ENCODE peak calls at places on chromosome 6, in ten cellular contexts. One of them, this sample, is unnamed.

GRCh38 chr6:124683507-124683906 is 278.7 kb upstream of the RNF217 start:
- ATAC-seq in heart left ventricle: no peak
- ATAC-seq in heart right ventricle: no peak
- ATAC-seq in mucosa of descending colon: no peak
- ATAC-seq in Panc1: no peak
- ATAC-seq in psoas muscle: no peak
- ATAC-seq in K562: peak
- ATAC-seq in HCT116: peak
- ATAC-seq in PC-3: no peak
- ATAC-seq in activated B cell treated with CpG ODN at 0.5 μM for 24 hours: no peak
- ATAC-seq in this sample: no peak

GRCh38 chr6:91106083-91106482 is 519.2 kb upstream of the MAP3K7 start:
- ATAC-seq in heart left ventricle: no peak
- ATAC-seq in heart right ventricle: no peak
- ATAC-seq in mucosa of descending colon: no peak
- ATAC-seq in Panc1: no peak
- ATAC-seq in psoas muscle: no peak
- ATAC-seq in K562: no peak
- ATAC-seq in HCT116: no peak
- ATAC-seq in PC-3: no peak
- ATAC-seq in activated B cell treated with CpG ODN at 0.5 μM for 24 hours: no peak
- ATAC-seq in this sample: no peak

GRCh38 chr6:94323853-94324252 is 904.5 kb upstream of the EPHA7 start:
- ATAC-seq in heart left ventricle: no peak
- ATAC-seq in heart right ventricle: no peak
- ATAC-seq in mucosa of descending colon: peak
- ATAC-seq in Panc1: no peak
- ATAC-seq in psoas muscle: no peak
- ATAC-seq in K562: no peak
- ATAC-seq in HCT116: no peak
- ATAC-seq in PC-3: peak
- ATAC-seq in activated B cell treated with CpG ODN at 0.5 μM for 24 hours: no peak
- ATAC-seq in this sample: no peak

GRCh38 chr6:21341910-21342309 is 251.6 kb upstream of the SOX4 start:
- ATAC-seq in heart left ventricle: no peak
- ATAC-seq in heart right ventricle: no peak
- ATAC-seq in mucosa of descending colon: no peak
- ATAC-seq in Panc1: no peak
- ATAC-seq in psoas muscle: no peak
- ATAC-seq in K562: no peak
- ATAC-seq in HCT116: no peak
- ATAC-seq in PC-3: no peak
- ATAC-seq in activated B cell treated with CpG ODN at 0.5 μM for 24 hours: no peak
- ATAC-seq in this sample: no peak

GRCh38 chr6:26056583-26057350 is 30.5 kb upstream of the HFE start:
- ATAC-seq in heart left ventricle: peak
- ATAC-seq in heart right ventricle: no peak
- ATAC-seq in mucosa of descending colon: no peak
- ATAC-seq in Panc1: peak
- ATAC-seq in psoas muscle: peak
- ATAC-seq in K562: peak
- ATAC-seq in HCT116: no peak
- ATAC-seq in PC-3: peak
- ATAC-seq in activated B cell treated with CpG ODN at 0.5 μM for 24 hours: no peak
- ATAC-seq in this sample: peak

GRCh38 chr6:3031857-3032256 is 32.2 kb downstream of the NQO2 start:
- ATAC-seq in heart left ventricle: no peak
- ATAC-seq in heart right ventricle: no peak
- ATAC-seq in mucosa of descending colon: peak
- ATAC-seq in Panc1: peak
- ATAC-seq in psoas muscle: no peak
- ATAC-seq in K562: peak
- ATAC-seq in HCT116: peak
- ATAC-seq in PC-3: no peak
- ATAC-seq in activated B cell treated with CpG ODN at 0.5 μM for 24 hours: peak
- ATAC-seq in this sample: no peak

GRCh38 chr6:40688214-40688761 is 101.1 kb upstream of the LRFN2 start:
- ATAC-seq in heart left ventricle: peak
- ATAC-seq in heart right ventricle: peak
- ATAC-seq in mucosa of descending colon: no peak
- ATAC-seq in Panc1: no peak
- ATAC-seq in psoas muscle: no peak
- ATAC-seq in K562: no peak
- ATAC-seq in HCT116: no peak
- ATAC-seq in PC-3: no peak
- ATAC-seq in activated B cell treated with CpG ODN at 0.5 μM for 24 hours: no peak
- ATAC-seq in this sample: no peak

GRCh38 chr6:31822038-31822821 is 5.3 kb upstream of the HSPA1B start:
- ATAC-seq in heart left ventricle: peak
- ATAC-seq in heart right ventricle: peak
- ATAC-seq in mucosa of descending colon: peak
- ATAC-seq in Panc1: peak
- ATAC-seq in psoas muscle: peak
- ATAC-seq in K562: peak
- ATAC-seq in HCT116: peak
- ATAC-seq in PC-3: peak
- ATAC-seq in activated B cell treated with CpG ODN at 0.5 μM for 24 hours: peak
- ATAC-seq in this sample: peak

GRCh38 chr6:63573140-63573898 is 1.0 kb downstream of the LOC128125822 start:
- ATAC-seq in heart left ventricle: peak
- ATAC-seq in heart right ventricle: peak
- ATAC-seq in mucosa of descending colon: peak
- ATAC-seq in Panc1: peak
- ATAC-seq in psoas muscle: peak
- ATAC-seq in K562: peak
- ATAC-seq in HCT116: peak
- ATAC-seq in PC-3: peak
- ATAC-seq in activated B cell treated with CpG ODN at 0.5 μM for 24 hours: peak
- ATAC-seq in this sample: peak
- TF ChIP-seq CTCF in heart left ventricle: no peak
- TF ChIP-seq CTCF in heart right ventricle: no peak
- TF ChIP-seq CTCF in mucosa of descending colon: no peak
- TF ChIP-seq CTCF in Panc1: no peak
- TF ChIP-seq CTCF in psoas muscle: no peak
- TF ChIP-seq CTCF in K562: no peak
- TF ChIP-seq CTCF in HCT116: no peak
- TF ChIP-seq CTCF in PC-3: no peak
- TF ChIP-seq CTCF in activated B cell treated with CpG ODN at 0.5 μM for 24 hours: no peak
- TF ChIP-seq CTCF in this sample: peak

GRCh38 chr6:166471797-166472260 is 89.1 kb upstream of the MPC1 start:
- ATAC-seq in heart left ventricle: no peak
- ATAC-seq in heart right ventricle: no peak
- ATAC-seq in mucosa of descending colon: no peak
- ATAC-seq in Panc1: no peak
- ATAC-seq in psoas muscle: no peak
- ATAC-seq in K562: no peak
- ATAC-seq in HCT116: no peak
- ATAC-seq in PC-3: no peak
- ATAC-seq in activated B cell treated with CpG ODN at 0.5 μM for 24 hours: no peak
- ATAC-seq in this sample: no peak

GRCh38 chr6:166467436-166468000 is 84.8 kb upstream of the MPC1 start:
- ATAC-seq in heart left ventricle: no peak
- ATAC-seq in heart right ventricle: no peak
- ATAC-seq in mucosa of descending colon: no peak
- ATAC-seq in Panc1: no peak
- ATAC-seq in psoas muscle: no peak
- ATAC-seq in K562: no peak
- ATAC-seq in HCT116: no peak
- ATAC-seq in PC-3: no peak
- ATAC-seq in activated B cell treated with CpG ODN at 0.5 μM for 24 hours: no peak
- ATAC-seq in this sample: no peak

GRCh38 chr6:166470863-166471410 is 88.2 kb upstream of the MPC1 start:
- ATAC-seq in heart left ventricle: no peak
- ATAC-seq in heart right ventricle: no peak
- ATAC-seq in mucosa of descending colon: no peak
- ATAC-seq in Panc1: no peak
- ATAC-seq in psoas muscle: no peak
- ATAC-seq in K562: no peak
- ATAC-seq in HCT116: no peak
- ATAC-seq in PC-3: no peak
- ATAC-seq in activated B cell treated with CpG ODN at 0.5 μM for 24 hours: no peak
- ATAC-seq in this sample: no peak

GRCh38 chr6:166469426-166469961 is 86.8 kb upstream of the MPC1 start:
- ATAC-seq in heart left ventricle: no peak
- ATAC-seq in heart right ventricle: no peak
- ATAC-seq in mucosa of descending colon: no peak
- ATAC-seq in Panc1: no peak
- ATAC-seq in psoas muscle: no peak
- ATAC-seq in K562: no peak
- ATAC-seq in HCT116: no peak
- ATAC-seq in PC-3: no peak
- ATAC-seq in activated B cell treated with CpG ODN at 0.5 μM for 24 hours: no peak
- ATAC-seq in this sample: no peak

DNA sequence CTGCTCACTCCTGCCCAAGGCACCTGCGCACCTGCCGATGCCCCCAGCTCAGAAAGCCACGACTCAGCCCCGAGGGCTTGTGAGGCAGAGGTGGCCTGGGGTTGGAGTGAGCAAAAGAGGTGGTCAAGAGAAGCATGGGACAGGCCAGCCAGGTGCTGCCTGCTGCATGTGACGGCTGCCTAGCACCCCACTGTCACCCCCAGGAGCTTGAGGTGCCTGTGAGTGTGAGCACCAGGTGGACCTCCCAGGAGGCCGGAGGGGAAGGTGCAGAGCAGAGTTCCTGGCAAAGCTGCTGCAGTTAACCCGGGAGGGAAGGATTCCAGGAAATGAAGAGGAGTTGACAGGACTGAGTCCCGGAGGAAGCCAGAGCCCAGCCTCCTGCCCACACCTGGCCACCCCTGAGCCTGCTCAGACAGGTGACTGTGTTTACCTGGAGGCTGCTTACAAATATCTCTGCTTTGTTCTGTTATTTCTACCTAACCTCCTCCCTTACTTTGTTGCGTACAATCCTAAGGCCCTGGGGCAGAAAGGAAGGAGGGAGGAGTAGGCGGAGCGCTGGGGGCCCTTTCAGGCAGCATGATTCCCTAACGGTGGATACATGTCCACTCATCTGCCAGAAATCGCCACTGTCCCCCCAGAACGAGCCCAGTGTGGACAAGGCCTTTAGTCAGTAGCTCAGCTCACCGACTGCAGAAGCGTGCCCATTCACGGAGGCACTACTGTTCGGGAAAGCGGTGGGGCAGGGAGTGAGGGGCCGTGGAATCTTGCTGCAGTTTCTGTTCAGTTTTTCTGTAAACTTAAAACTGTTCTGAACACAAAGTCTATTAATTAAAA is 87.5 kb upstream of the MPC1 start:
- ATAC-seq in heart left ventricle: no peak
- ATAC-seq in heart right ventricle: no peak
- ATAC-seq in mucosa of descending colon: no peak
- ATAC-seq in Panc1: no peak
- ATAC-seq in psoas muscle: no peak
- ATAC-seq in K562: no peak
- ATAC-seq in HCT116: no peak
- ATAC-seq in PC-3: no peak
- ATAC-seq in activated B cell treated with CpG ODN at 0.5 μM for 24 hours: no peak
- ATAC-seq in this sample: no peak
- TF ChIP-seq CTCF in heart left ventricle: no peak
- TF ChIP-seq CTCF in heart right ventricle: no peak
- TF ChIP-seq CTCF in mucosa of descending colon: no peak
- TF ChIP-seq CTCF in Panc1: no peak
- TF ChIP-seq CTCF in psoas muscle: no peak
- TF ChIP-seq CTCF in K562: no peak
- TF ChIP-seq CTCF in HCT116: no peak
- TF ChIP-seq CTCF in PC-3: no peak
- TF ChIP-seq CTCF in activated B cell treated with CpG ODN at 0.5 μM for 24 hours: no peak
- TF ChIP-seq CTCF in this sample: no peak

DNA sequence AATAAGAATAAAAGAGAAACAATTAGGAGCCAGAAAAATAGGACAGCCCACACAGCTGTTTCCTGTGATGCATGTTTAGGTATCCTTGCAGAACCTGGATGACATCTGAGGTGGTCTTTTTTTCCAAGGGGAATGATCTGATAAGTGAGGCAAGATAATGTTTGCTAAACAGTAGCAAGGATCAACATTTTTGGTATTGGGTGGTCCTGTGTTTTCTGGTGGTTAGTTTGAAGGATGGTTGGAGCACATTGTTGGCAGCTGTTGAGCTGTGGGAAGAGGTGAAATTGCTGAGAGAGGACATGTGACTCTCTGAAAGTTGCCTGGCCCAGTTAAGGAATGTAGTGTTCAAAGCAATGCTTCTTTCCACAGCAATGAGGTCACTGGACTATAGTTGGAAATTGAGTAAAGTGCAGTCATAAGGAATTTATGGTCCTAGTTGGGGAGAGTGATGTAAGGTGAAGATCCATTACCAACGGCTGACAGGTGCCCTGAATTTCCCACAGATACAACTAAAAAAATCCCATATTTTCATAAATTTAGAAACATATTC is 270.2 kb upstream of the IMPG1 start:
- ATAC-seq in heart left ventricle: peak
- ATAC-seq in heart right ventricle: no peak
- ATAC-seq in mucosa of descending colon: no peak
- ATAC-seq in Panc1: no peak
- ATAC-seq in psoas muscle: peak
- ATAC-seq in K562: no peak
- ATAC-seq in HCT116: no peak
- ATAC-seq in PC-3: no peak
- ATAC-seq in activated B cell treated with CpG ODN at 0.5 μM for 24 hours: no peak
- ATAC-seq in this sample: no peak
- TF ChIP-seq CTCF in heart left ventricle: no peak
- TF ChIP-seq CTCF in heart right ventricle: no peak
- TF ChIP-seq CTCF in mucosa of descending colon: no peak
- TF ChIP-seq CTCF in Panc1: no peak
- TF ChIP-seq CTCF in psoas muscle: no peak
- TF ChIP-seq CTCF in K562: no peak
- TF ChIP-seq CTCF in HCT116: no peak
- TF ChIP-seq CTCF in PC-3: no peak
- TF ChIP-seq CTCF in activated B cell treated with CpG ODN at 0.5 μM for 24 hours: no peak
- TF ChIP-seq CTCF in this sample: no peak

DNA sequence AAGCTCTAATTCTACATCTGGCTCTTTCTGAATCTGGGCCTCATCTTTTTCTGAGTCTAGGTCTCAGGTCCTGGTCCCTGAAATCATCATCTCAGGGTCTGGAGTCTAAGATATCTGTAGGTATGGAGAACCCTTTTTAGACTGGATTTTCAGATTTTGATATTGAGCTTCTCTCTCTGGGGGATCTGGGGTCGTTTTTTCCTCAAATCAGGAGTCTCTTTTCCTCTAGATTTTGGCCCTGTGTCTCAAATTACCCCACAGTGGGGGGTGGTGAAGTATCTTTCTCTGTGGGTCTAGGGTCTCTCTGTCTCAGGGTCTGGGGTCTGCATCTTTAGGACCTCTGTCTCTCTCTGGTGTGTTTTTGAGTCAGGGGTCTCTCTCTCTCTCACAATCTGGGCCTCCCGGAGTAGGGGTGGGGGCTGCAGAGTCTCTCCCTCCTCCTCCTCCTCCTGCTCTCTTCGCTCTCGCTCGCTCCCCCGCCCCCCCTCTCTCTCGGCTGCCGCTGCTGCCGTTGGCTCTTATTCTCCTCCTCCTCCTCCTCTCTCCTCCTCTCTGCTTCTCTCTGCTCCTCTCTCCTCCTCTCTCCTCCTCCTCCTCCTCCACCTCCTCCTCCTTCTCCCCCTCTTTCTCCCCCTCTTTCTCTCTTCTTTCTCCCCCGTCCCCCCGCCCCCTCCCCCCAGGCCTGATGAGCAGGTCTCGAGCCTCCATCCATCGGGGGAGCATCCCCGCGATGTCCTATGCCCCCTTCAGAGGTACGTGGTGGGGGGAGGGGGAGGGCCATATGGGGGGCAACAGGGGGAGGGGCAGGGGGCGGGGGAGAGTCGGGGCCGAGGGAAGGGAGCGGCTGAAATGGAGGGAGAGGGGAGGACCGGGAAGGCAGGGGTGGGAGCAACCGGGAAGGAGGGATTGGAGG is at the start of gene SYNGAP1:
- ATAC-seq in heart left ventricle: no peak
- ATAC-seq in heart right ventricle: no peak
- ATAC-seq in mucosa of descending colon: no peak
- ATAC-seq in Panc1: no peak
- ATAC-seq in psoas muscle: no peak
- ATAC-seq in K562: no peak
- ATAC-seq in HCT116: no peak
- ATAC-seq in PC-3: no peak
- ATAC-seq in activated B cell treated with CpG ODN at 0.5 μM for 24 hours: no peak
- ATAC-seq in this sample: peak
- TF ChIP-seq CTCF in heart left ventricle: no peak
- TF ChIP-seq CTCF in heart right ventricle: no peak
- TF ChIP-seq CTCF in mucosa of descending colon: no peak
- TF ChIP-seq CTCF in Panc1: no peak
- TF ChIP-seq CTCF in psoas muscle: no peak
- TF ChIP-seq CTCF in K562: no peak
- TF ChIP-seq CTCF in HCT116: no peak
- TF ChIP-seq CTCF in PC-3: no peak
- TF ChIP-seq CTCF in activated B cell treated with CpG ODN at 0.5 μM for 24 hours: no peak
- TF ChIP-seq CTCF in this sample: peak

This sample was measured in gastroesophageal sphincter.